ENCODE peak calls at places on chromosome 6, in eight cellular contexts. E, M, I, D, G, A, S and Z are unnamed samples.

GRCh38 chr6:167767715-167768107 is 59.0 kb upstream of the AFDN start:
- DNase-seq in E (no peak), M (no peak), I (no peak), D (no peak), G (no peak), A (no peak), S (no peak), Z (no peak)

GRCh38 chr6:158408552-158409130 is 96.4 kb downstream of the TULP4 start:
- DNase-seq in E (peak), M (no peak), I (peak), D (no peak), G (peak), A (no peak), S (peak), Z (peak)

GRCh38 chr6:27568226-27568889 is 95.5 kb upstream of the ZNF184 start:
- DNase-seq in E (no peak), M (no peak), I (no peak), D (no peak), G (no peak), A (no peak), S (no peak), Z (no peak)

GRCh38 chr6:47308674-47309325 is 905 bp downstream of the TNFRSF21 start:
- DNase-seq in E (peak), M (peak), I (peak), D (peak), G (peak), A (no peak), S (peak), Z (no peak)

GRCh38 chr6:10583509-10583908 is 62.4 kb downstream of the GCNT2 start:
- DNase-seq in E (no peak), M (no peak), I (no peak), D (no peak), G (no peak), A (no peak), S (no peak), Z (no peak)

GRCh38 chr6:85044336-85044735 is 279.9 kb upstream of the TBX18 start:
- DNase-seq in E (peak), M (no peak), I (no peak), D (no peak), G (no peak), A (no peak), S (no peak), Z (no peak)

GRCh38 chr6:4496284-4496683 is 279.9 kb upstream of the CDYL start:
- DNase-seq in E (no peak), M (no peak), I (no peak), D (no peak), G (no peak), A (no peak), S (no peak), Z (no peak)

GRCh38 chr6:115735610-115736009 is 325.1 kb downstream of the FRK start:
- DNase-seq in E (no peak), M (no peak), I (no peak), D (no peak), G (no peak), A (no peak), S (no peak), Z (no peak)

GRCh38 chr6:7184502-7184901 is 76.7 kb downstream of the RREB1 start:
- DNase-seq in E (no peak), M (no peak), I (no peak), D (no peak), G (no peak), A (no peak), S (no peak), Z (no peak)

GRCh38 chr6:52389626-52390360 is 27.8 kb downstream of the PAQR8 start:
- DNase-seq in E (peak), M (peak), I (no peak), D (peak), G (peak), A (peak), S (no peak), Z (no peak)

GRCh38 chr6:47187883-47188587 is 121.7 kb downstream of the TNFRSF21 start:
- DNase-seq in E (peak), M (no peak), I (no peak), D (no peak), G (peak), A (no peak), S (no peak), Z (peak)

GRCh38 chr6:158417760-158418098 is 105.5 kb downstream of the TULP4 start:
- DNase-seq in E (peak), M (no peak), I (no peak), D (no peak), G (peak), A (no peak), S (no peak), Z (no peak)

GRCh38 chr6:135488023-135488422 is 9.5 kb downstream of the AHI1 start:
- DNase-seq in E (peak), M (no peak), I (no peak), D (no peak), G (peak), A (no peak), S (no peak), Z (no peak)

GRCh38 chr6:14665827-14666724 is 548.5 kb downstream of the CD83 start:
- DNase-seq in E (peak), M (no peak), I (no peak), D (no peak), G (peak), A (no peak), S (no peak), Z (peak)

GRCh38 chr6:5155901-5156300 is 70.8 kb downstream of the PPP1R3G start:
- DNase-seq in E (no peak), M (no peak), I (no peak), D (no peak), G (no peak), A (no peak), S (no peak), Z (no peak)

GRCh38 chr6:154261688-154262397 is 94.8 kb downstream of the IPCEF1 start:
- DNase-seq in E (no peak), M (no peak), I (no peak), D (no peak), G (no peak), A (no peak), S (no peak), Z (no peak)

GRCh38 chr6:146286976-146287375 is 256.7 kb upstream of the RAB32 start:
- DNase-seq in E (peak), M (no peak), I (no peak), D (no peak), G (no peak), A (no peak), S (no peak), Z (no peak)

GRCh38 chr6:111591370-111591900 is 14.2 kb downstream of the TRAF3IP2 start:
- DNase-seq in E (peak), M (peak), I (no peak), D (no peak), G (peak), A (no peak), S (no peak), Z (peak)

GRCh38 chr6:22363166-22363965 is 66.5 kb upstream of the PRL start:
- DNase-seq in E (no peak), M (no peak), I (no peak), D (peak), G (peak), A (peak), S (no peak), Z (no peak)

GRCh38 chr6:13538084-13538483 is 36.3 kb upstream of the SIRT5 start:
- DNase-seq in E (peak), M (peak), I (no peak), D (peak), G (peak), A (no peak), S (no peak), Z (peak)

GRCh38 chr6:90523779-90524310 is 63.0 kb downstream of the MAP3K7 start:
- DNase-seq in E (no peak), M (no peak), I (no peak), D (no peak), G (no peak), A (no peak), S (no peak), Z (no peak)

GRCh38 chr6:102402635-102403329 is 1009.3 kb downstream of the GRIK2 start:
- DNase-seq in E (no peak), M (no peak), I (no peak), D (no peak), G (no peak), A (no peak), S (no peak), Z (no peak)

GRCh38 chr6:161796726-161797125 is 522.9 kb upstream of the AGPAT4 start:
- DNase-seq in E (no peak), M (no peak), I (no peak), D (no peak), G (no peak), A (no peak), S (no peak), Z (no peak)

GRCh38 chr6:147418523-147418922 is 90.0 kb upstream of the SAMD5 start:
- DNase-seq in E (no peak), M (no peak), I (no peak), D (no peak), G (no peak), A (no peak), S (no peak), Z (no peak)

GRCh38 chr6:143160008-143160407 is 99.3 kb downstream of the AIG1 start:
- DNase-seq in E (no peak), M (no peak), I (no peak), D (no peak), G (no peak), A (no peak), S (no peak), Z (no peak)

GRCh38 chr6:5412663-5413062 is 151.3 kb downstream of the FARS2 start:
- DNase-seq in E (no peak), M (no peak), I (no peak), D (peak), G (no peak), A (no peak), S (no peak), Z (no peak)